ENCODE peak calls at places on chromosomes 7 and 10, in eight cellular contexts. B, P, I, Z, Y, M, L and F are unnamed samples.
A peak's percentile ranks its signal among the peaks of the same experiment; 100 is the strongest.

GRCh38 chr10:67735430-67735829 is 39.4 kb upstream of the CTNNA3 start:
- DNase-seq in M (no peak), I (no peak), B (no peak), L (no peak), Z (no peak), Y (no peak), P (no peak), F (no peak)

GRCh38 chr7:121288894-121289293 is 39.9 kb upstream of the WNT16 start:
- DNase-seq in L (no peak), M (peak; percentile 79), B (no peak), I (no peak), Y (no peak), P (no peak), Z (no peak), F (no peak)

GRCh38 chr7:128242661-128243060 is 1.6 kb downstream of the LEP start:
- DNase-seq in I (no peak), P (no peak), M (no peak), Y (no peak), Z (no peak), B (no peak), L (no peak), F (no peak)

GRCh38 chr7:74289660-74290589 is 718 bp downstream of the CLIP2 start:
- DNase-seq in P (peak; percentile 66), Z (no peak), L (peak; percentile 76), I (no peak), Y (peak; percentile 76), M (no peak), B (no peak), F (peak; percentile 82)

GRCh38 chr7:94030634-94031033 is 26.5 kb upstream of the BET1 start:
- DNase-seq in B (no peak), L (no peak), Y (no peak), Z (no peak), M (no peak), I (no peak), P (no peak), F (no peak)

GRCh38 chr7:132251327-132251659 is 325.0 kb downstream of the PLXNA4 start:
- DNase-seq in P (peak; percentile 88), L (no peak), Z (no peak), Y (peak; percentile 78), I (no peak), M (no peak), B (peak; percentile 98), F (peak; percentile 92)

GRCh38 chr10:124917939-124918830 is 23.7 kb upstream of the ZRANB1 start:
- DNase-seq in Z (no peak), P (no peak), I (no peak), M (no peak), Y (no peak), B (peak; percentile 9), L (no peak), F (no peak)

GRCh38 chr7:47446871-47447466 is 134.9 kb downstream of the TNS3 start:
- DNase-seq in Y (no peak), I (no peak), L (no peak), Z (no peak), M (no peak), B (no peak), P (no peak), F (no peak)

GRCh38 chr10:25465582-25466372 is 291.0 kb downstream of the GPR158 start:
- DNase-seq in L (no peak), Y (no peak), Z (no peak), P (no peak), M (peak; percentile 31), B (no peak), I (no peak), F (no peak)

GRCh38 chr7:129536323-129536722 is 34.0 kb downstream of the SMKR1 start:
- DNase-seq in B (no peak), Y (no peak), L (no peak), P (no peak), Z (no peak), M (no peak), I (no peak), F (no peak)

GRCh38 chr10:34187201-34187600 is 627.9 kb downstream of the PARD3 start:
- DNase-seq in I (no peak), L (no peak), Z (no peak), M (no peak), B (no peak), P (no peak), Y (no peak), F (no peak)

GRCh38 chr7:142523821-142524460 is 225.3 kb upstream of the PRSS1 start:
- DNase-seq in B (no peak), P (no peak), M (no peak), I (no peak), Z (no peak), L (no peak), Y (no peak), F (no peak)

GRCh38 chr7:29723599-29723998 is 82.7 kb upstream of the WIPF3 start:
- DNase-seq in Z (no peak), M (peak; percentile 4), B (no peak), P (no peak), I (no peak), L (no peak), Y (no peak), F (no peak)

GRCh38 chr10:1444826-1445225 is 292.5 kb downstream of the ADARB2 start:
- DNase-seq in P (no peak), M (no peak), B (no peak), Y (no peak), L (no peak), I (no peak), Z (no peak), F (no peak)

GRCh38 chr7:151517601-151518104 is 2.0 kb downstream of the RHEB start:
- DNase-seq in B (no peak), Z (no peak), P (no peak), L (no peak), M (no peak), I (no peak), Y (no peak), F (no peak)

GRCh38 chr7:159038066-159038465 is 106.6 kb downstream of the VIPR2 start:
- DNase-seq in P (no peak), M (no peak), Y (peak; percentile 34), I (no peak), L (no peak), Z (peak; percentile 39), B (no peak), F (peak; percentile 34)

GRCh38 chr7:102439963-102440795 is 6.8 kb downstream of the ORAI2 start:
- DNase-seq in P (no peak), M (peak; percentile 79), Y (no peak), I (no peak), Z (no peak), L (peak; percentile 40), B (peak; percentile 61), F (peak; percentile 80)

GRCh38 chr10:123298583-123298982 is 144.4 kb downstream of the BUB3 start:
- DNase-seq in Z (no peak), M (no peak), Y (no peak), P (no peak), L (no peak), B (no peak), I (no peak), F (no peak)

GRCh38 chr7:17233643-17234397 is 64.6 kb upstream of the AHR start:
- DNase-seq in B (no peak), Z (no peak), P (no peak), I (no peak), M (no peak), Y (no peak), L (no peak), F (no peak)

GRCh38 chr7:17236603-17237002 is 61.8 kb upstream of the AHR start:
- DNase-seq in L (no peak), Y (no peak), Z (no peak), B (no peak), M (no peak), I (no peak), P (no peak), F (no peak)

GRCh38 chr7:17230099-17230807 is 68.2 kb upstream of the AHR start:
- DNase-seq in I (no peak), L (no peak), B (no peak), M (no peak), P (no peak), Y (no peak), Z (no peak), F (no peak)

GRCh38 chr7:17236161-17236560 is 62.3 kb upstream of the AHR start:
- DNase-seq in P (no peak), B (no peak), Y (no peak), Z (no peak), I (no peak), M (no peak), L (no peak), F (no peak)

DNA sequence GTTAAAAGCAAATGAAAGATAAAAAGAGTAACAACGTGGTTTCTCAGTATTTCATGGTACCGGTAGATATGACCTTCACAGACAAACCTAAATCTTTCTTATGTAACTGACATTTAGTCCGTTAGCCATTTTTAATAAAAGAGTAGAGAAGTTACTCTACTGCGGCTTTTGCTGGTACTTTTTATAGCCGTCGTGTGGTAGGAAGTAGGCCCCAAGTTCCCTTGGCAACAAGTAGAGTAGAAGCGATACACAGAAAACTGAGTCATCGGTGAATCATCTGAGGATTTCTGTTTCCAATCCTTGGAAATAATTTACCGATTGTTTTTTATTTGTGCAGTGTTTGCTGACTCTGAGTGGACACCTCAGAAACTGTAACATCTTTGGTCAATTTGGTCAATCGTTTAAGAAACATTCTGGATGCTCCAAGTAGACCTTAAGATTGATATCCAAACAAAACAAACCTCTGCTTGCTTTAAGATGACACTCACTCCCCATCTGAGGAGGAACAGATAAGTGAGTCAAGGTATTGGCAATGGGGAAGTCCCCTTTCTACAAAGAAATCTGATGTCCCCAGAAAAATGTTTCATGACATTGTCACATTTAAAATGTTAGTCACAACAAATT is 63.9 kb upstream of the AHR start:
- DNase-seq in P (peak; percentile 14), Y (no peak), Z (no peak), M (peak; percentile 77), B (no peak), L (no peak), I (no peak), F (no peak)
- TF ChIP-seq POLR2AphosphoS5 in P (peak; percentile 18), Y (peak; percentile 15), Z (no peak), M (peak; percentile 33), B (no peak), L (peak; percentile 85), I (peak; percentile 60), F (no peak)

GRCh38 chr7:40092152-40092551 is 42.3 kb downstream of the MPLKIP start:
- DNase-seq in B (no peak), Z (no peak), I (no peak), P (no peak), L (no peak), Y (no peak), M (no peak), F (no peak)
- H3K36me3 ChIP-seq in B (peaks cover 8% of the 10 kb centered on the region), Z (peaks cover 7% of the 10 kb centered on the region), I (no peaks in the 10 kb centered on the region), P (no peaks in the 10 kb centered on the region), L (peaks cover 70% of the 10 kb centered on the region), Y (peaks cover 66% of the 10 kb centered on the region), M (peaks cover 21% of the 10 kb centered on the region), F (peaks cover 81% of the 10 kb centered on the region)

DNA sequence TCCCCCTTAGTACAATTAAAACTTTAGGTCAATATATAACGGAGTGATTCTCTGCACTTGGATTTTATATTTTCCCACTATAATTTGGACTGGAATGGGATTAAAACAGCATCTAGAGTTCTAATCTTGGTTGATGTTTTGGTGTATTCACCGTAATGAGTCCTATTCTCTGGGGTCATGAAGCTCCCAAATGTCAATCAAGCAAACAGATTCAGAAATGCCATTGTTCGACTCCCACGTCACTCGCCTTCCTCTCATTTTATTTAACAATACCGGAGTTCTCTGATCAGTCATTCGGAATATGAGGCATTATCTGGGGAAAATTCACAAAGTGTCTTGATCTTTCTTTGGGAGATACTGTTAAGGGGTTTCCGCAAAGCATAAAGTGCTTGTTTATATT is 26.5 kb downstream of the SKIDA1 start:
- DNase-seq in B (no peak), L (no peak), Y (no peak), Z (no peak), I (no peak), P (no peak), M (no peak), F (no peak)
- H3K4me3 ChIP-seq in B (no peak overlapping the region), L (no peak overlapping the region), Y (no peak overlapping the region), Z (peak overlapping the region; percentile 32), I (no peak overlapping the region), P (no peak overlapping the region), M (no peak overlapping the region), F (no peak overlapping the region)

GRCh38 chr10:79026806-79027146 is 42.0 kb upstream of the ZMIZ1 start:
- DNase-seq in M (no peak), L (no peak), I (no peak), P (no peak), Y (no peak), B (no peak), Z (no peak), F (no peak)
- TF ChIP-seq POLR2AphosphoS5 in M (no peak), L (no peak), I (no peak), P (no peak), Y (no peak), B (no peak), Z (no peak), F (no peak)